ENCODE peak calls at places on chromosomes 3 and 15, in seven cellular contexts. N, C, Q, M, E, J and V are unnamed samples.

GRCh38 chr3:11878837-11879236 is 32.2 kb upstream of the TAMM41 start:
- DNase-seq in N (no peak), C (peak; percentile 53), Q (no peak), M (no peak), E (no peak), J (peak; percentile 3), V (no peak)

GRCh38 chr15:48614051-48614450 is 31.5 kb downstream of the FBN1 start:
- DNase-seq in N (no peak), C (no peak), Q (no peak), M (no peak), E (no peak), J (no peak), V (no peak)

GRCh38 chr3:48433472-48434118 is 3.7 kb upstream of the PLXNB1 start:
- DNase-seq in N (no peak), C (peak; percentile 69), Q (no peak), M (no peak), E (peak; percentile 12), J (no peak), V (no peak)

GRCh38 chr15:72306211-72306785 is 13.7 kb downstream of the CELF6 start:
- DNase-seq in N (peak; percentile 74), C (peak; percentile 76), Q (peak; percentile 72), M (no peak), E (no peak), J (peak; percentile 42), V (peak; percentile 68)

GRCh38 chr15:75713338-75713895 is 769 bp upstream of the CSPG4 start:
- DNase-seq in N (no peak), C (no peak), Q (no peak), M (no peak), E (no peak), J (peak; percentile 40), V (no peak)

GRCh38 chr3:141457624-141458236 is 29.1 kb upstream of the RASA2 start:
- DNase-seq in N (no peak), C (no peak), Q (no peak), M (no peak), E (no peak), J (no peak), V (no peak)

GRCh38 chr3:39413691-39414420 is 7.3 kb downstream of the RPSA start:
- DNase-seq in N (no peak), C (no peak), Q (no peak), M (no peak), E (no peak), J (no peak), V (peak; percentile 66)

GRCh38 chr15:94951538-94951937 is 720.2 kb downstream of the MCTP2 start:
- DNase-seq in N (no peak), C (no peak), Q (no peak), M (no peak), E (no peak), J (no peak), V (no peak)

GRCh38 chr15:40769310-40770146 is at the start of gene C15orf62:
- DNase-seq in N (peak; percentile 41), C (no peak), Q (no peak), M (no peak), E (peak; percentile 65), J (no peak), V (peak; percentile 99)

GRCh38 chr15:77021088-77021481 is 26.2 kb downstream of the PSTPIP1 start:
- DNase-seq in N (no peak), C (no peak), Q (no peak), M (no peak), E (no peak), J (no peak), V (no peak)

GRCh38 chr15:31326729-31327673 is at the start of gene KLF13:
- DNase-seq in N (no peak), C (peak; percentile 61), Q (no peak), M (peak; percentile 79), E (no peak), J (peak; percentile 74), V (peak; percentile 86)

GRCh38 chr15:77538011-77538410 is 94.7 kb downstream of the LINGO1 start:
- DNase-seq in N (no peak), C (no peak), Q (no peak), M (no peak), E (no peak), J (no peak), V (peak; percentile 81)

GRCh38 chr3:29525254-29525881 is 244.5 kb downstream of the RBMS3 start:
- DNase-seq in N (no peak), C (no peak), Q (no peak), M (peak; percentile 32), E (peak; percentile 93), J (peak; percentile 61), V (no peak)

GRCh38 chr3:99909714-99910508 is 92.2 kb downstream of the CMSS1 start:
- DNase-seq in N (no peak), C (no peak), Q (no peak), M (no peak), E (peak; percentile 61), J (peak; percentile 71), V (no peak)

GRCh38 chr3:188299068-188299467 is 145.1 kb downstream of the LPP start:
- DNase-seq in N (no peak), C (no peak), Q (no peak), M (no peak), E (no peak), J (no peak), V (no peak)

GRCh38 chr3:195893516-195893915 is 14.8 kb downstream of the TNK2 start:
- DNase-seq in N (no peak), C (no peak), Q (no peak), M (peak; percentile 15), E (no peak), J (no peak), V (no peak)

GRCh38 chr15:87322845-87323244 is 933.7 kb downstream of the NTRK3 start:
- DNase-seq in N (no peak), C (no peak), Q (no peak), M (no peak), E (no peak), J (no peak), V (no peak)

GRCh38 chr3:131402391-131403039 is 20.9 kb downstream of the NUDT16 start:
- DNase-seq in N (no peak), C (no peak), Q (no peak), M (no peak), E (peak; percentile 87), J (no peak), V (peak; percentile 41)

GRCh38 chr3:79016587-79017380 is 751.0 kb downstream of the ROBO1 start:
- DNase-seq in N (no peak), C (no peak), Q (no peak), M (no peak), E (no peak), J (no peak), V (no peak)

GRCh38 chr3:12954180-12954579 is 112.8 kb upstream of the RPL32 start:
- DNase-seq in N (no peak), C (no peak), Q (no peak), M (no peak), E (no peak), J (no peak), V (no peak)
- H3K4me1 ChIP-seq in N (peaks cover 57% of the 10 kb centered on the region), C (no peaks in the 10 kb centered on the region), Q (peaks cover 97% of the 10 kb centered on the region), M (peaks cover 80% of the 10 kb centered on the region), E (peaks cover 14% of the 10 kb centered on the region), J (no peaks in the 10 kb centered on the region), V (no peaks in the 10 kb centered on the region)

GRCh38 chr3:190566043-190566933 is 52.4 kb downstream of the IL1RAP start:
- DNase-seq in N (no peak), C (no peak), Q (no peak), M (peak; percentile 57), E (peak; percentile 99), J (peak; percentile 98), V (no peak)
- H3K4me1 ChIP-seq in N (no peaks in the 10 kb centered on the region), C (no peaks in the 10 kb centered on the region), Q (no peaks in the 10 kb centered on the region), M (no peaks in the 10 kb centered on the region), E (peaks cover 15% of the 10 kb centered on the region), J (peaks cover 37% of the 10 kb centered on the region), V (no peaks in the 10 kb centered on the region)

DNA sequence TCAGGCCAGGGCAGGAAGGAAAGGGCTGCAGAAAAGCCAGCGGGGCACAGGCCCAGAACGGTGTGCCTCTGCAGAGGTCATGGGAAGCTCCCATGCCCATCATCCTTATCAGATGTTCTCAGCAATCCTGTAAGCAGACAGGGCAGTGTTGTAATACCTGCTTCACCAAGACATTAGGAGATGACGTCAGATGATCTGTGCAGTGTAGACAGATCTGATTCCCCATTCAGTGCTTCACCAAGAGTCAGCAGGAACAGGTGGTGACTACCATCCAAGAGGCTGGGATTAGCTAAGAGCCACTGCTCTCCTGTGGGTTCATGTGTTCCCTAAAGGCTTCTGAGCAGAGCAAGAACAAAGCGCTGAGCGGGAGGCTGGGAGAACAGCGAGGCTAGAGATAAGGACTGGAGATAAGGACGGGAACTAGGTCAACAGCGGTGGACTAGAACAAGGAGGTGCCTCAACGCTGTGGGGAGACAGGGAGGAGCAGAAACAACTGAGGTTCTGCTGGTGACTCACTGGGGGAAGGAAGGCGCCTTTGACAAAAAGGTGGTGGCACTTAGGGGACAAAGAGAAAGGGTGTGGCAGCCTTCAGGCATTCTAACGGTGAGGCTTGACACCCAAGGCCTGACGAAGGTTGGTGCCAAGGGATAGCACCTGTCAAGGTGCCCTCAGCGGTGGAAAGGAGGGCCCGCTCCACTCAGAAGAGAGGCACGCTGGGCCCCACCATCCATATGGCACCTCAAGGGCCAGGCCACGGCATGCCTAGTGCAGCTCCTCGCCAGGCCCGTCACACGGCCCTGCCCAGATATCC is 28.4 kb downstream of the CCDC12 start:
- DNase-seq in N (peak; percentile 82), C (no peak), Q (peak; percentile 80), M (no peak), E (peak; percentile 58), J (peak; percentile 89), V (no peak)
- H3K4me1 ChIP-seq in N (peaks cover 96% of the 10 kb centered on the region), C (peaks cover 5% of the 10 kb centered on the region), Q (peaks cover 88% of the 10 kb centered on the region), M (peaks cover 86% of the 10 kb centered on the region), E (peaks cover 70% of the 10 kb centered on the region), J (peaks cover 85% of the 10 kb centered on the region), V (peaks cover 97% of the 10 kb centered on the region)

DNA sequence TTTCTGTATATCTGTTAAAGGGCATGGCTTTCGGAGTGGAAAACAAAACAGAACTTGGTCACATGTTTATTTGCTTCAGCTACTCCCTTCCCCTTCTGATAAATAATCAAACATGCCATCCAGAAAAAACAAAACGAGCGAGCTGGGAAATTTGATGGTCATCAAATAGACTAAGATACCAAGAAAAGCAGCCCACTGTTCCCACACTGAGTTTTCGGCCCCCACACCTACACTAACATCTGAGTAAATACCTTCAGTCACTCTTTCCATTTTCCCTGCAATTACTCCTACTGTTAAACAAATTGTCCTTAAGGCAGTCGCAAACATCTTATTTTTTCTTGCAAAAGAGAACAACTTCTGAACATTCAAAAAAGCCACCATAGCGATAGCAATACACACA is 454.6 kb downstream of the FOXP1 start:
- DNase-seq in N (no peak), C (no peak), Q (peak; percentile 18), M (no peak), E (peak; percentile 89), J (no peak), V (no peak)
- H3K4me1 ChIP-seq in N (peaks cover 60% of the 10 kb centered on the region), C (peaks cover 19% of the 10 kb centered on the region), Q (peaks cover 79% of the 10 kb centered on the region), M (peaks cover 42% of the 10 kb centered on the region), E (peaks cover 24% of the 10 kb centered on the region), J (peaks cover 57% of the 10 kb centered on the region), V (peaks cover 82% of the 10 kb centered on the region)

GRCh38 chr3:41210966-41211365 is 11.7 kb downstream of the CTNNB1 start:
- DNase-seq in N (no peak), C (no peak), Q (no peak), M (no peak), E (no peak), J (no peak), V (no peak)
- H3K4me1 ChIP-seq in N (peaks cover 78% of the 10 kb centered on the region), C (peaks cover 22% of the 10 kb centered on the region), Q (peaks cover 92% of the 10 kb centered on the region), M (peaks cover 68% of the 10 kb centered on the region), E (peaks cover 10% of the 10 kb centered on the region), J (peaks cover 46% of the 10 kb centered on the region), V (peaks cover 31% of the 10 kb centered on the region)